ENCODE peak calls at places on chromosome 11, in six cellular contexts. One of them, this sample, is unnamed.

GRCh38 chr11:65576867-65577755 is 1.3 kb downstream of the EHBP1L1 start:
- DNase-seq in PC-3: peak; percentile 94
- DNase-seq in hepatocyte: peak; percentile 67
- DNase-seq in mammary epithelial cell: peak; percentile 86
- DNase-seq in GM23338: no peak
- DNase-seq in K562: no peak
- DNase-seq in this sample: peak; percentile 59

GRCh38 chr11:116976941-116977570 is 121.2 kb downstream of the SIK3 start:
- DNase-seq in PC-3: no peak
- DNase-seq in hepatocyte: no peak
- DNase-seq in mammary epithelial cell: no peak
- DNase-seq in GM23338: peak; percentile 54
- DNase-seq in K562: no peak
- DNase-seq in this sample: peak; percentile 22

GRCh38 chr11:119206512-119207299 is 567 bp downstream of the CBL start:
- DNase-seq in PC-3: peak; percentile 42
- DNase-seq in hepatocyte: peak; percentile 72
- DNase-seq in mammary epithelial cell: no peak
- DNase-seq in GM23338: peak; percentile 77
- DNase-seq in K562: peak; percentile 84
- DNase-seq in this sample: peak; percentile 24

GRCh38 chr11:11265994-11266606 is 87.0 kb downstream of the CSNK2A3 start:
- DNase-seq in PC-3: peak; percentile 70
- DNase-seq in hepatocyte: peak; percentile 68
- DNase-seq in mammary epithelial cell: peak; percentile 56
- DNase-seq in GM23338: peak; percentile 75
- DNase-seq in K562: peak; percentile 90
- DNase-seq in this sample: no peak

GRCh38 chr11:130340671-130341319 is 26.1 kb upstream of the ZBTB44 start:
- DNase-seq in PC-3: no peak
- DNase-seq in hepatocyte: no peak
- DNase-seq in mammary epithelial cell: no peak
- DNase-seq in GM23338: no peak
- DNase-seq in K562: no peak
- DNase-seq in this sample: no peak

GRCh38 chr11:86164106-86164505 is 80.4 kb upstream of the EED start:
- DNase-seq in PC-3: no peak
- DNase-seq in hepatocyte: no peak
- DNase-seq in mammary epithelial cell: no peak
- DNase-seq in GM23338: no peak
- DNase-seq in K562: no peak
- DNase-seq in this sample: no peak

GRCh38 chr11:65992056-65992455 is 9.9 kb downstream of the EIF1AD start:
- DNase-seq in PC-3: no peak
- DNase-seq in hepatocyte: no peak
- DNase-seq in mammary epithelial cell: no peak
- DNase-seq in GM23338: no peak
- DNase-seq in K562: no peak
- DNase-seq in this sample: peak; percentile 23

GRCh38 chr11:44760917-44761545 is 34.3 kb downstream of the TSPAN18 start:
- DNase-seq in PC-3: peak; percentile 60
- DNase-seq in hepatocyte: peak; percentile 78
- DNase-seq in mammary epithelial cell: peak; percentile 66
- DNase-seq in GM23338: peak; percentile 81
- DNase-seq in K562: peak; percentile 73
- DNase-seq in this sample: peak; percentile 83

GRCh38 chr11:107696140-107696539 is 15.7 kb downstream of the SLN start:
- DNase-seq in PC-3: peak; percentile 99
- DNase-seq in hepatocyte: peak; percentile 59
- DNase-seq in mammary epithelial cell: peak; percentile 79
- DNase-seq in GM23338: no peak
- DNase-seq in K562: no peak
- DNase-seq in this sample: peak; percentile 97

GRCh38 chr11:128451651-128452470 is 135.5 kb downstream of the ETS1 start:
- DNase-seq in PC-3: no peak
- DNase-seq in hepatocyte: no peak
- DNase-seq in mammary epithelial cell: peak; percentile 44
- DNase-seq in GM23338: peak; percentile 34
- DNase-seq in K562: no peak
- DNase-seq in this sample: peak; percentile 81

GRCh38 chr11:102120006-102120405 is 9.8 kb downstream of the YAP1 start:
- DNase-seq in PC-3: peak; percentile 78
- DNase-seq in hepatocyte: peak; percentile 13
- DNase-seq in mammary epithelial cell: peak; percentile 28
- DNase-seq in GM23338: peak; percentile 21
- DNase-seq in K562: no peak
- DNase-seq in this sample: peak; percentile 66

GRCh38 chr11:120280566-120281160 is 40.7 kb downstream of the POU2F3 start:
- DNase-seq in PC-3: no peak
- DNase-seq in hepatocyte: peak; percentile 29
- DNase-seq in mammary epithelial cell: no peak
- DNase-seq in GM23338: no peak
- DNase-seq in K562: peak; percentile 63
- DNase-seq in this sample: no peak

GRCh38 chr11:37509471-37509870 is 911.4 kb upstream of the RAG2 start:
- DNase-seq in PC-3: peak; percentile 60
- DNase-seq in hepatocyte: no peak
- DNase-seq in mammary epithelial cell: peak; percentile 26
- DNase-seq in GM23338: no peak
- DNase-seq in K562: no peak
- DNase-seq in this sample: no peak

GRCh38 chr11:114262681-114263509 is 33.3 kb upstream of the NNMT start:
- DNase-seq in PC-3: peak; percentile 74
- DNase-seq in hepatocyte: peak; percentile 71
- DNase-seq in mammary epithelial cell: peak; percentile 33
- DNase-seq in GM23338: peak; percentile 72
- DNase-seq in K562: peak; percentile 54
- DNase-seq in this sample: peak; percentile 69

GRCh38 chr11:92440701-92441338 is 216.2 kb downstream of the FAT3 start:
- DNase-seq in PC-3: no peak
- DNase-seq in hepatocyte: no peak
- DNase-seq in mammary epithelial cell: no peak
- DNase-seq in GM23338: peak; percentile 80
- DNase-seq in K562: no peak
- DNase-seq in this sample: peak; percentile 14

GRCh38 chr11:9280655-9281301 is 15.6 kb upstream of the DENND5A start:
- DNase-seq in PC-3: peak; percentile 77
- DNase-seq in hepatocyte: no peak
- DNase-seq in mammary epithelial cell: peak; percentile 60
- DNase-seq in GM23338: no peak
- DNase-seq in K562: no peak
- DNase-seq in this sample: peak; percentile 82

GRCh38 chr11:65357856-65358356 is 3.4 kb downstream of the TIGD3 start:
- DNase-seq in PC-3: no peak
- DNase-seq in hepatocyte: peak; percentile 85
- DNase-seq in mammary epithelial cell: no peak
- DNase-seq in GM23338: no peak
- DNase-seq in K562: peak; percentile 60
- DNase-seq in this sample: no peak

GRCh38 chr11:86160546-86161149 is 83.9 kb upstream of the EED start:
- DNase-seq in PC-3: peak; percentile 73
- DNase-seq in hepatocyte: no peak
- DNase-seq in mammary epithelial cell: peak; percentile 93
- DNase-seq in GM23338: no peak
- DNase-seq in K562: no peak
- DNase-seq in this sample: peak; percentile 76

GRCh38 chr11:69664103-69664775 is 10.9 kb downstream of the LTO1 start:
- DNase-seq in PC-3: no peak
- DNase-seq in hepatocyte: no peak
- DNase-seq in mammary epithelial cell: no peak
- DNase-seq in GM23338: no peak
- DNase-seq in K562: no peak
- DNase-seq in this sample: no peak

GRCh38 chr11:63904743-63905142 is 12.2 kb downstream of the RCOR2 start:
- DNase-seq in PC-3: no peak
- DNase-seq in hepatocyte: no peak
- DNase-seq in mammary epithelial cell: no peak
- DNase-seq in GM23338: no peak
- DNase-seq in K562: no peak
- DNase-seq in this sample: no peak

GRCh38 chr11:132064987-132065620 is 694.7 kb downstream of the NTM start:
- DNase-seq in PC-3: peak; percentile 79
- DNase-seq in hepatocyte: peak; percentile 64
- DNase-seq in mammary epithelial cell: peak; percentile 98
- DNase-seq in GM23338: no peak
- DNase-seq in K562: no peak
- DNase-seq in this sample: peak; percentile 100

GRCh38 chr11:108131993-108132392 is 10.6 kb downstream of the ACAT1 start:
- DNase-seq in PC-3: no peak
- DNase-seq in hepatocyte: no peak
- DNase-seq in mammary epithelial cell: no peak
- DNase-seq in GM23338: no peak
- DNase-seq in K562: no peak
- DNase-seq in this sample: no peak

GRCh38 chr11:111128471-111128870 is 117.1 kb upstream of the POU2AF2 start:
- DNase-seq in PC-3: no peak
- DNase-seq in hepatocyte: no peak
- DNase-seq in mammary epithelial cell: no peak
- DNase-seq in GM23338: no peak
- DNase-seq in K562: no peak
- DNase-seq in this sample: no peak

GRCh38 chr11:21410513-21410912 is 741.1 kb downstream of the NELL1 start:
- DNase-seq in PC-3: no peak
- DNase-seq in hepatocyte: no peak
- DNase-seq in mammary epithelial cell: no peak
- DNase-seq in GM23338: no peak
- DNase-seq in K562: no peak
- DNase-seq in this sample: no peak

DNA sequence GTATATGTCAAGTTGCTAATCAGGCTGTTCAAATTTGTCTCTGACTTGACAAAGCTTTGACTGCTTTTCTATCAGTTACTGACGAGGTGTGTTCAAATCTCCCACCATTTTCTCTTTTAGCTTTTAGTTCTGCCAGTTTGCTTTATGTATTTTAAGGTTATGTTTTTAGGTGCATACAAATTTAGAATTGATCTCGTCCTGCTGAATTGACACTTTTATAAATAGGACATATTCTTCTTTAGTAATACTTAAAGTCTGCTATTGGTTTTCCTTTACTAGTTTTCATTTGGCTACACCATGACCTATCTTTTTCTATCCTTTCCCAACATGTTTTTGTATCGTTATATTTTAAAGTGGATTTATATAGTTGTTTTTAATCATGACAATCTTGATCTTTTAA is 65.7 kb upstream of the KCNQ1OT1 start:
- DNase-seq in PC-3: no peak
- DNase-seq in hepatocyte: no peak
- DNase-seq in mammary epithelial cell: no peak
- DNase-seq in GM23338: no peak
- DNase-seq in K562: no peak
- DNase-seq in this sample: no peak
- TF ChIP-seq EZH2 in PC-3: no peak
- TF ChIP-seq EZH2 in hepatocyte: no peak
- TF ChIP-seq EZH2 in mammary epithelial cell: no peak
- TF ChIP-seq EZH2 in GM23338: no peak
- TF ChIP-seq EZH2 in K562: no peak
- TF ChIP-seq EZH2 in this sample: no peak

GRCh38 chr11:13011366-13012036 is 2.4 kb downstream of the RASSF10 start:
- DNase-seq in PC-3: no peak
- DNase-seq in hepatocyte: no peak
- DNase-seq in mammary epithelial cell: peak; percentile 38
- DNase-seq in GM23338: no peak
- DNase-seq in K562: no peak
- DNase-seq in this sample: no peak

GRCh38 chr11:13010737-13011342 is 1.7 kb downstream of the RASSF10 start:
- DNase-seq in PC-3: no peak
- DNase-seq in hepatocyte: peak; percentile 34
- DNase-seq in mammary epithelial cell: peak; percentile 53
- DNase-seq in GM23338: peak; percentile 51
- DNase-seq in K562: no peak
- DNase-seq in this sample: no peak

GRCh38 chr11:13008625-13009475 is at the start of gene RASSF10:
- DNase-seq in PC-3: no peak
- DNase-seq in hepatocyte: peak; percentile 88
- DNase-seq in mammary epithelial cell: peak; percentile 91
- DNase-seq in GM23338: peak; percentile 94
- DNase-seq in K562: no peak
- DNase-seq in this sample: no peak

GRCh38 chr11:13009476-13009920 is 382 bp downstream of the RASSF10 start:
- DNase-seq in PC-3: no peak
- DNase-seq in hepatocyte: no peak
- DNase-seq in mammary epithelial cell: no peak
- DNase-seq in GM23338: no peak
- DNase-seq in K562: no peak
- DNase-seq in this sample: no peak

GRCh38 chr11:13009921-13010736 is 1.0 kb downstream of the RASSF10 start:
- DNase-seq in PC-3: no peak
- DNase-seq in hepatocyte: peak; percentile 52
- DNase-seq in mammary epithelial cell: peak; percentile 68
- DNase-seq in GM23338: peak; percentile 68
- DNase-seq in K562: no peak
- DNase-seq in this sample: peak; percentile 50
- TF ChIP-seq EZH2 in PC-3: no peak
- TF ChIP-seq EZH2 in hepatocyte: no peak
- TF ChIP-seq EZH2 in mammary epithelial cell: no peak
- TF ChIP-seq EZH2 in GM23338: peak; percentile 61
- TF ChIP-seq EZH2 in K562: no peak
- TF ChIP-seq EZH2 in this sample: peak; percentile 87

DNA sequence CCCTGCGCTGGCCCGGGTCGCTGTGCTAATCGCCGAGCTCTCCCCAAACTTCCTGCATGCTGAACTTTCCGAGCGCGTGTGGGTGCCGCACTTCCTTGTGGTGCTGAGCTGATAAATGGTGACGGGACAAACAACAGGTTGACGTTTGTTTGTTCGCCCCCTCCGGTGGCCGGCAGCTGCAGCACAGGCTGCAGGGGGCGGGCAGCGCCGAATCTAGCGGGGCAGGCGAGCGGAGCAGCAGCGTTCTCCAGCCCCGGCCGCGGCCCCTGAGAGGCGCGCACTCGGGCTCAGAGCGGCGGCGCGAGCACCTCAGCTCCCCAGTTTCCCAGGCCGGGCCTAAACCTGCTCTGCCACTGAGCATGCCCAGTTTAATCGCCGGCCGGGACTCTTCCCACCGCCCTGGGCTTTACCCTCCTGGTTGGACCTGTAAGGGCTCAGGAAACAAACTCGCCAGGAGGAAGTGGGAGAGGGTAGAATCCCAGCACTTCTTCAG is at the start of gene PDGFD:
- DNase-seq in PC-3: peak; percentile 67
- DNase-seq in hepatocyte: peak; percentile 84
- DNase-seq in mammary epithelial cell: peak; percentile 67
- DNase-seq in GM23338: peak; percentile 93
- DNase-seq in K562: no peak
- DNase-seq in this sample: peak; percentile 62
- TF ChIP-seq EZH2 in PC-3: no peak
- TF ChIP-seq EZH2 in hepatocyte: no peak
- TF ChIP-seq EZH2 in mammary epithelial cell: no peak
- TF ChIP-seq EZH2 in GM23338: no peak
- TF ChIP-seq EZH2 in K562: no peak
- TF ChIP-seq EZH2 in this sample: no peak

DNA sequence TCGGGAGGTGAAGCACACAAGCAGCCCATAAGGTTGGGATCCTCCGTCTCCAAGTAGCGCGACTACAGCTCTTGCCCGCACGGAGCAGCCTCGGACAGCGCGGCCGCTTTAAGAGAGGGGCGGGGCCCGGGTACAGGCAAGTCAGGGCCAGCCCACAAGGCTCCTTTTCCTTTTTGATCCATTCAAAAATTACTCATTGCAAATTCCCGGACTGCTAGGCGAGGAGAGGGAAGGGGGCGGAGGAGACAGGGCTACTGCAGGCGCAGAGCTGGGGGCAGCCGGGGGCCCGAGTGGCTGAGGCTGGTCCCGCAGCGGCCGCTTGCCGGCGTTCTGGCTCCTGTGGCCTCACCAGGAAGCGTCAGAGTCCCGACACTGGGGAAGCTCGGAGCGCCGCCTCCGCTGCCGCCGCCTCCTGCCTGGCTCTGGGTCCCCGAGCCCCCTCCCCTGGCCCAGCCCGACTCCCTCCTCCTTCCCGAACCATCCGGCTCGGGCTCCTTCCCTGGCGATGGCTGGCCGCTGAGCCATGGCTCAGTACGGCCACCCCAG is at the start of gene UBASH3B:
- DNase-seq in PC-3: peak; percentile 96
- DNase-seq in hepatocyte: peak; percentile 85
- DNase-seq in mammary epithelial cell: peak; percentile 88
- DNase-seq in GM23338: peak; percentile 95
- DNase-seq in K562: peak; percentile 59
- DNase-seq in this sample: peak; percentile 93
- TF ChIP-seq EZH2 in PC-3: no peak
- TF ChIP-seq EZH2 in hepatocyte: no peak
- TF ChIP-seq EZH2 in mammary epithelial cell: no peak
- TF ChIP-seq EZH2 in GM23338: no peak
- TF ChIP-seq EZH2 in K562: no peak
- TF ChIP-seq EZH2 in this sample: no peak